ENCODE peak calls at places on chromosomes 13 and 19, in four cellular contexts. G, H, Q and K are unnamed samples.

GRCh38 chr13:72726721-72727416 is 560 bp downstream of the MZT1 start:
- DNase-seq in G (peak; percentile 60), H (peak; percentile 72), Q (peak; percentile 36), K (peak; percentile 7)

GRCh38 chr19:15292847-15293582 is 39.3 kb downstream of the BRD4 start:
- DNase-seq in G (no peak), H (no peak), Q (no peak), K (no peak)

GRCh38 chr13:66844933-66845332 is 385.2 kb downstream of the PCDH9 start:
- DNase-seq in G (no peak), H (no peak), Q (no peak), K (no peak)

GRCh38 chr13:50580684-50581305 is 262.7 kb downstream of the DLEU7 start:
- DNase-seq in G (no peak), H (no peak), Q (no peak), K (no peak)

GRCh38 chr13:30805603-30806011 is 70.3 kb downstream of the ALOX5AP start:
- DNase-seq in G (no peak), H (no peak), Q (peak; percentile 90), K (no peak)

GRCh38 chr13:110702591-110703526 is 3.1 kb downstream of the CARS2 start:
- DNase-seq in G (no peak), H (no peak), Q (no peak), K (no peak)

GRCh38 chr13:28089065-28089464 is 11.3 kb downstream of the FLT3 start:
- DNase-seq in G (no peak), H (no peak), Q (no peak), K (peak; percentile 23)

GRCh38 chr19:16017138-16017490 is 59.2 kb upstream of the TPM4 start:
- DNase-seq in G (no peak), H (no peak), Q (no peak), K (no peak)

GRCh38 chr13:112182251-112182650 is 115.3 kb downstream of the SOX1 start:
- DNase-seq in G (no peak), H (no peak), Q (no peak), K (no peak)

GRCh38 chr13:49869514-49869913 is 66.6 kb downstream of the SPRYD7 start:
- DNase-seq in G (peak; percentile 69), H (peak; percentile 41), Q (peak; percentile 53), K (peak; percentile 55)

GRCh38 chr13:44498969-44499368 is 77.2 kb downstream of the TSC22D1 start:
- DNase-seq in G (no peak), H (no peak), Q (no peak), K (no peak)

GRCh38 chr19:3509566-3509989 is 3.5 kb downstream of the FZR1 start:
- DNase-seq in G (no peak), H (peak; percentile 27), Q (no peak), K (no peak)

GRCh38 chr13:26488236-26489028 is 69.1 kb upstream of the WASF3 start:
- DNase-seq in G (no peak), H (no peak), Q (no peak), K (no peak)

GRCh38 chr13:71499944-71500514 is 367.0 kb downstream of the DACH1 start:
- DNase-seq in G (no peak), H (no peak), Q (no peak), K (no peak)

GRCh38 chr13:62110079-62110478 is 694.4 kb upstream of the PCDH20 start:
- DNase-seq in G (no peak), H (no peak), Q (no peak), K (no peak)

GRCh38 chr19:18494267-18494607 is 27.6 kb downstream of the ELL start:
- DNase-seq in G (no peak), H (no peak), Q (no peak), K (no peak)

GRCh38 chr13:101452519-101453485 is at the start of gene ITGBL1:
- DNase-seq in G (no peak), H (no peak), Q (no peak), K (no peak)

GRCh38 chr19:37994823-37995130 is 87.8 kb downstream of the SIPA1L3 start:
- DNase-seq in G (no peak), H (no peak), Q (no peak), K (no peak)

GRCh38 chr13:33543631-33544030 is 258.1 kb upstream of the STARD13 start:
- DNase-seq in G (no peak), H (peak; percentile 7), Q (no peak), K (no peak)

GRCh38 chr19:50414850-50415660 is 3.7 kb upstream of the SPIB start:
- DNase-seq in G (peak; percentile 95), H (peak; percentile 92), Q (peak; percentile 33), K (peak; percentile 86)

GRCh38 chr13:82566864-82567263 is 1315.4 kb downstream of the SLITRK1 start:
- DNase-seq in G (no peak), H (no peak), Q (no peak), K (no peak)

GRCh38 chr13:89748716-89749115 is 1598.8 kb upstream of the MIR17HG start:
- DNase-seq in G (no peak), H (no peak), Q (no peak), K (no peak)

GRCh38 chr19:48859711-48860572 is 8.5 kb downstream of the PLEKHA4 start:
- DNase-seq in G (peak; percentile 82), H (peak; percentile 99), Q (no peak), K (no peak)
- TF ChIP-seq NR3C1 in G (no peak), H (no peak), Q (no peak), K (no peak)

GRCh38 chr19:47075179-47075811 is 26.9 kb upstream of the TMEM160 start:
- DNase-seq in G (no peak), H (no peak), Q (no peak), K (no peak)
- TF ChIP-seq NR3C1 in G (no peak), H (no peak), Q (no peak), K (no peak)

GRCh38 chr19:11692127-11692790 is 46.5 kb downstream of the ZNF823 start:
- DNase-seq in G (no peak), H (no peak), Q (peak; percentile 75), K (no peak)
- TF ChIP-seq NR3C1 in G (no peak), H (no peak), Q (no peak), K (no peak)

DNA sequence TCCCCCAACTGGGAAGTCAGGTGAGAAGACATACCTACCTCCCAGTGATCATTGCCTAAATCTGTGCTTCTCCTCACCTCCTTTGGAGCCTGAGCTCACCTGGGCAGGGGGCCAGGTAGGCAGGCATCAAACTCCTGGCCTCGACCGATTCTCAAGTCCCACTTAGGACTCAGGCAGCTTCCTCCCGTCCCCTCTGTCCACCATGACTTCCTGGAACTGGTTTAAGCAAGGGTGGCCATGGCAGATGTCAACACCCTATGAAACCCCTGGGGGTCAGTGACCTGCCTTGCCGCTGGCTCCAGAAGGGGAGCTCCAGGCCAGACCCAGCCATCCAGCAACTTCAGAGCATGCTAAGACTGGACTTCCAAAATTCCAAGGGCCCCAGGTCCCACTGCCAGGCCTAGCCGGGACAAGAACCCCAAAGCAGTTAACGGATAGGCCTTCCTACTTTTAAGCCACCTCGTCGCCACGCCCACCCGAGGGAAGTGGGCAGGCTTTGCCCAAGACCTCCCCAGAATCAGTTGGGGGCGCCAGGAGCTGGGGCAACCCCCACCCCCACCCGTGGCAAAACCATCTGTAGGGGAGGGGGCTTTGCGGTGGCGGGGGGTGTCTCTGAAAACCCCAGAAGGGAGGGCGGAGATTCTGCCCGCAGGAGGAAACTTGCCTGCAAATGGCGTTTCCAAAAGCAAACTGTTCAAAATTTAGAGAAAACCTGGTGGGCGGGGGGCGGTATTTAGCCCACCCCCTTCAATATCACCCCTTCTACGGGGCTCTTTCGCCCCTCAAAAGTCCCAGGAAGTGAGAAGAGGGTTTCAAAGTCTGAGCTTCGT is 657 bp downstream of the PLIN3 start:
- DNase-seq in G (peak; percentile 67), H (peak; percentile 71), Q (peak; percentile 34), K (peak; percentile 35)
- TF ChIP-seq NR3C1 in G (no peak), H (no peak), Q (no peak), K (no peak)

GRCh38 chr19:1261863-1262686 is 7.1 kb upstream of the CIRBP start:
- DNase-seq in G (no peak), H (no peak), Q (peak; percentile 48), K (peak; percentile 80)

GRCh38 chr19:1260749-1261511 is 8.2 kb upstream of the CIRBP start:
- DNase-seq in G (peak; percentile 98), H (peak; percentile 98), Q (peak; percentile 88), K (peak; percentile 69)

GRCh38 chr19:1262687-1263123 is 6.4 kb upstream of the CIRBP start:
- DNase-seq in G (no peak), H (no peak), Q (no peak), K (no peak)

GRCh38 chr19:1259873-1260748 is 9.0 kb upstream of the CIRBP start:
- DNase-seq in G (no peak), H (no peak), Q (no peak), K (peak; percentile 77)

DNA sequence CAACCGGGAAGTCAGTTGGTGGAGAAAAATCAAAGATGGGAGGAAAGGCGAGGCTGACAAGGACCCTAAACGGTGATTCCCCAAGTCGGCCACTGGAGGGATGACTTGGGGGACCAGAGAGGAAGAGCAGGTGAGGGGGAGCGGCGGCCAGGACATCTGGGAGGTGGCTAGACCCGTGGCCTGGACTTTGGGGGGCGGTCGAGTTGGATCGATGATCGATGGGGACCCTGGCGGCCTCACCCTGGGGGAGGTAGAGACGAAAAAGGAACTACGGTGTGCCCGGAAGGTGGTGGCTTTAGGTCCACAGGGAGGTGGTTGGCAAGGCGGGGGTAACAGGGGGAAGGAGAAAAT is 7.6 kb upstream of the CIRBP start:
- DNase-seq in G (peak; percentile 45), H (no peak), Q (no peak), K (peak; percentile 53)
- TF ChIP-seq NR3C1 in G (no peak), H (no peak), Q (no peak), K (no peak)